ENCODE peak calls at places on chromosomes 7 and 10, in five cellular contexts. Y is H1, Z is A673, N is endothelial cell of umbilical vein, C is GM12878. F is an unnamed sample. For H3K4me1, the result is how much of the 10 kb centered on the place peaks cover.

GRCh38 chr7:34066968-34067367 is 161.6 kb downstream of the BMPER start:
- DNase-seq in Y (no peak), C (no peak), Z (peak), N (no peak), F (peak)

GRCh38 chr10:68957654-68958053 is 1.7 kb downstream of the DDX21 start:
- DNase-seq in N (peak), Z (peak), C (no peak), Y (no peak), F (no peak)

GRCh38 chr7:130881091-130881798 is 147.2 kb upstream of the KLF14 start:
- DNase-seq in N (no peak), Y (no peak), Z (peak), C (no peak), F (no peak)

GRCh38 chr7:157474685-157475084 is 137.9 kb downstream of the DNAJB6 start:
- DNase-seq in N (no peak), Y (peak), C (no peak), Z (peak), F (no peak)

GRCh38 chr7:92645531-92646061 is 55.4 kb upstream of the FAM133B start:
- DNase-seq in C (no peak), N (peak), Z (no peak), Y (no peak), F (peak)

GRCh38 chr7:77975672-77976480 is 177.3 kb downstream of the PHTF2 start:
- DNase-seq in Z (no peak), C (no peak), N (peak), Y (no peak), F (no peak)

GRCh38 chr7:107479303-107479702 is 9.4 kb downstream of the GPR22 start:
- DNase-seq in C (no peak), Z (no peak), N (no peak), Y (no peak), F (no peak)

GRCh38 chr10:47449979-47450378 is 33.9 kb downstream of the ANXA8 start:
- DNase-seq in C (no peak), Z (no peak), N (no peak), Y (no peak), F (no peak)

GRCh38 chr7:104805449-104806317 is 208.3 kb upstream of the KMT2E start:
- DNase-seq in Y (no peak), Z (no peak), C (no peak), N (no peak), F (no peak)

GRCh38 chr10:95793401-95794045 is 37.6 kb downstream of the ENTPD1 start:
- DNase-seq in Y (no peak), Z (no peak), N (no peak), C (peak), F (no peak)

GRCh38 chr7:112965506-112965905 is 121.1 kb downstream of the GPR85 start:
- DNase-seq in N (no peak), Z (no peak), C (no peak), Y (no peak), F (no peak)

GRCh38 chr10:117271427-117271826 is 30.5 kb downstream of the SLC18A2 start:
- DNase-seq in Z (no peak), Y (no peak), C (no peak), N (no peak), F (peak)

GRCh38 chr7:44283381-44284211 is 41.8 kb downstream of the CAMK2B start:
- DNase-seq in N (no peak), Z (no peak), C (no peak), Y (peak), F (no peak)

GRCh38 chr10:68301790-68302502 is 29.9 kb upstream of the HNRNPH3 start:
- DNase-seq in C (peak), N (peak), Z (peak), Y (no peak), F (peak)

GRCh38 chr10:60203993-60204618 is 185.6 kb downstream of the ANK3 start:
- DNase-seq in Y (no peak), Z (peak), N (peak), C (no peak), F (peak)

GRCh38 chr10:52083422-52083821 is 230.7 kb upstream of the DKK1 start:
- DNase-seq in C (no peak), Y (no peak), N (no peak), Z (no peak), F (no peak)

GRCh38 chr7:107891619-107892366 is 810 bp downstream of the DLD start:
- DNase-seq in C (no peak), N (peak), Y (no peak), Z (no peak), F (peak)

GRCh38 chr10:27742195-27742925 is 3.3 kb downstream of the MKX start:
- DNase-seq in C (peak), Y (peak), N (peak), Z (peak), F (peak)

GRCh38 chr10:27741173-27742091 is 4.2 kb downstream of the MKX start:
- DNase-seq in Z (no peak), C (no peak), N (no peak), Y (peak), F (no peak)

GRCh38 chr10:27744478-27745379 is 890 bp downstream of the MKX start:
- DNase-seq in C (no peak), Z (peak), Y (peak), N (peak), F (peak)

GRCh38 chr10:27743736-27744477 is 1.7 kb downstream of the MKX start:
- DNase-seq in Y (peak), C (no peak), N (no peak), Z (peak), F (peak)

DNA sequence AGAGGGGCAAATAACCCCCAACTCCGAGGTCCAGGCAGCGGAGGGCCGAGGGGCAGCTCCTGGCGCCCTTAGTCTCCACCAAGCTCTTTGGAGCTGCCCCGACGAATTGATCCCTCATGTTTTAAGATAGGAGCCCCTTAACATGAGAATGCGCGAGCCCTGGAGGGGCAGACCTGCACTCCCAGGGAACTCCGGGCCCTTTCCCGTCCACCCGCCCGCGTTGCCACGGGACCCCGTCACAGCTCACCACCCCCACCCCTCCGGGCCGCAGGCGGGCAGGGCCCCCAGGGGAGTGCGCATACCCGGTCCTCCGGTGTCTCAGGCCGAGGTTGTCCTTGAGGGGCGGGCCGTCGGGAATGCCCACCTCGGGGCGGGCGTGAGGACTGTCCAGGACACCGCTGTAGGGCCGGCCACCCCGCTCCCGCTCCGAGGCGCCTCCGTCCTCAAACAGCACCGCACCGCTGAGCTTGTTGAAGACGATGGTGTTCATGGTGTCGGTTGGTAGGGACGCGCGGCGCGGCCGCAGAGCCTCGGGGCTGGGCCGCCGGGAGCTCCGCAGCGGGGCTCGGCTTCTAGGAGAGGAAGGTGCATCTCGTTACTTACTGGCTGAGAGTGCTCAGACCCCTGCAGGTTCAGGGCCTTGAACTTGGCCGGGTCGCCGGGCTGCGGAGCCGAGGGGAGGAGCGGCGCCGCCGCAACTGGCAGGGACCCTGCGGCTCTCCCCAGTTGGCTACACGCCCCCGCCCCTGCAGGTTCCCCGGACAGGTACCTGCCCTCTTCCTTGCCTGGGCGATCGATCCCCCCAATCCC is 2.5 kb downstream of the MKX start:
- DNase-seq in Y (peak), C (no peak), N (peak), Z (peak), F (peak)
- TF ChIP-seq EZH2 in Y (peak), C (no peak), N (peak), Z (peak), F (no peak)

GRCh38 chr7:98288064-98288823 is 6.8 kb downstream of the BRI3 start:
- DNase-seq in Z (no peak), N (no peak), Y (no peak), C (no peak), F (peak)
- H3K4me1 ChIP-seq in Z (under half), N (under half), Y (under half), C (under half), F (half or more)

DNA sequence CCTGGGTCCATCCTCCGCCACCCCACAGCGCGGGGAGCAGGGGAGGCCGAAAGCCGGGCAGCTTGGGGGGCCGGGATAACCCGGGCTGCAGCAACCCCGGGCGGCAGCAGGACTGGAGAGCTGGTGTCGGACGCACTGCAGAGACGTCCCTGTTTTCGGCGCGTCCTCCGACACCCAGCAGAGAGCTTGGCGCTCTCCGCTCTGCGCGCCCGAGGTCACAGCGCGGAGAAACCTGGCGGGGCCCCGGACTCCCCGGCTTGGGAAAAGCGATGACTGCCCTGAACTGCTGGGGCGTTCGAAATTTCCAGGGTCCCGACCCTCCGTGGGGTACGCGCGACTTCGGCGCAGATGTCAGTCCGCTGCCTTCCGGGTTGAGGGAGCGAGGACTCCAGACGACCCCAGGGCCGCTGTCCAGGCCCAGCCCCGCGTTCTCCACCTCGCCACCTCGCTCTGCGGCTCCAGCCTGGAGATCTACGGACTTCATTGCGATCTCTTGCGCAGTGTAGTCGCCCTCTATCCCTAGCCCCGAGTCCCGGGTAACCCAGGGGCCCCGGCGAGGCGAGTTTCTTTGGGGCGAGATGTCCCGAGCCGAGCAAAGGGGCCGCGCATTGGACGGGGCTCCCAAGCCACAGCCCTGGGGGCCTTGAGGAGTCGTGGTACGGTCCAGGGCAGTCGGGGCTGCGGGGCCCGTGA is 617 bp upstream of the FOXI2 start:
- DNase-seq in Z (no peak), Y (peak), C (no peak), N (no peak), F (no peak)
- TF ChIP-seq EZH2 in Z (peak), Y (peak), C (no peak), N (peak), F (no peak)

GRCh38 chr10:78742730-78743615 is 325.8 kb upstream of the ZMIZ1 start:
- DNase-seq in Y (no peak), N (no peak), Z (no peak), C (no peak), F (no peak)

GRCh38 chr10:78742406-78742729 is 326.4 kb upstream of the ZMIZ1 start:
- DNase-seq in C (no peak), Y (no peak), Z (no peak), N (no peak), F (no peak)

GRCh38 chr10:78740976-78741375 is 327.8 kb upstream of the ZMIZ1 start:
- DNase-seq in C (no peak), Z (no peak), N (no peak), Y (no peak), F (no peak)

GRCh38 chr10:78739411-78740053 is 329.2 kb upstream of the ZMIZ1 start:
- DNase-seq in Z (no peak), C (no peak), N (no peak), Y (no peak), F (no peak)

GRCh38 chr10:78741541-78741940 is 327.2 kb upstream of the ZMIZ1 start:
- DNase-seq in C (no peak), Y (no peak), N (no peak), Z (no peak), F (no peak)
- H3K4me1 ChIP-seq in C (under half), Y (under half), N (under half), Z (under half), F (under half)

GRCh38 chr7:76281006-76281705 is 21.3 kb upstream of the HSPB1 start:
- DNase-seq in Z (no peak), C (no peak), N (no peak), Y (no peak), F (no peak)

GRCh38 chr7:76282344-76283253 is 19.9 kb upstream of the HSPB1 start:
- DNase-seq in Y (peak), C (no peak), Z (no peak), N (no peak), F (no peak)

GRCh38 chr7:76280408-76280807 is 22.1 kb upstream of the HSPB1 start:
- DNase-seq in C (no peak), N (no peak), Z (no peak), Y (no peak), F (no peak)

GRCh38 chr7:76283254-76284159 is 19.0 kb upstream of the HSPB1 start:
- DNase-seq in N (no peak), Z (no peak), Y (no peak), C (no peak), F (no peak)

DNA sequence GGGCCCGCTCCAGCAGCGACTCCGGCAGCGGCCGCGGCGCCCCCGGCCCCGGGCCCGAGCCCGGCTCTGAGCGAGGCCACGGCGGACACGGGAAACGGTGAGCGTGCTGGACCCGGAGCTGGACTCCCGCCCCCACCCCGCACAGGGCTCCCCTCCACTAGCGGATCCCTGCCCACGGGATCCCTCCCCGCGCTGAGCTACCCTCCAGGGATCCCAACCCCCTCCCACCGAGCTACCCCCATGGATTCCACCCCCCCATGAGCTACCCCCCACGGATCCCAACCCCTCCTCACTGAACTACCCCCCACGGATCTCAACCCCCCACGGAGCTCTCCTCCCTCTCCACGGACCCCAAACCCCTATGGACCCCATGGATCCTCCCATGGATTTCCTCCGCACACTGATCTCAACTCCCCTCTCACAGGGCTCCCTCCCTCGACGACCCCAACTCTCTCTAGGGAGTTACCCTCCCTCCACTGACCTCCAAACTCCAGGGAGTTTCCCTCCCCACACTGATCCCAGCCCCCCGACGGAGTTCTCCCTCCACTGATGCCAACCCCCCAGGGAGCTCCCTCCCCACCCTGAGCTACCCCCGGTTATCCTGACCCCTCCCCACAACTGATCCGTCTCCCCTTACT is 20.6 kb upstream of the HSPB1 start:
- DNase-seq in N (no peak), C (no peak), Z (no peak), Y (no peak), F (no peak)
- TF ChIP-seq EZH2 in N (no peak), C (no peak), Z (no peak), Y (no peak), F (peak)

DNA sequence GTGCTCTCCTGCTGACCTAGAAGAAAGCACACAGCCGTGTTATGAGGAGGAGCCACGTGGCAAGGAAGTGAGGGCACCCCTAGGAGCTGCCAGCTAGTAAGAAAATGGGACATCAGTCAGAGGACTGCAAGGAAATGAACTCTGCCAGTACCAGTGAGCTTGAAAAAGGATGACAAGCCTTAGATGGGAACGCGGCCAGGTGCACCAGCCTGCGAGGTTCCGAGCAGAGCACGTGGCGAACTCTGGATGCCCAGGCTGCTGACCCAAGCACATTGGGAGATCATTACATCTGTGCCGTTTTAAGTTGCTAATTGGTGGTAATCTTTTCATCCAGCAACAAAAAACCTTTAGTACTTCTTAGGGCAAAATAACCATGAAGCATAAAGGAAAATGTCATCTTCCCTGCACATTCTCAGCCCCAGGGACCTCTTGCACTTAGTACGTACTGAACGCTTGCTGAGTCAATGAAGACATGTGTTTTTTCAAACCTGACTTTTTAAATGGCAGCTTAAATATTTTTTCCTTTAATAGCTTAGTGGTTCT is 69.4 kb downstream of the AMZ1 start:
- DNase-seq in Z (no peak), N (no peak), C (no peak), Y (peak), F (peak)
- H3K4me1 ChIP-seq in Z (under half), N (under half), C (under half), Y (under half), F (under half)

GRCh38 chr10:123147635-123148413 is at the start of gene HMX2:
- DNase-seq in C (no peak), N (no peak), Y (peak), Z (no peak), F (peak)

GRCh38 chr10:123148414-123149161 is 652 bp downstream of the HMX2 start:
- DNase-seq in C (no peak), Y (peak), Z (no peak), N (no peak), F (peak)

GRCh38 chr10:123149568-123150228 is 1.8 kb downstream of the HMX2 start:
- DNase-seq in C (no peak), N (peak), Y (peak), Z (no peak), F (peak)

GRCh38 chr10:123150229-123150985 is 2.5 kb downstream of the HMX2 start:
- DNase-seq in Z (no peak), C (no peak), N (no peak), Y (no peak), F (no peak)

GRCh38 chr10:123149162-123149567 is 1.2 kb downstream of the HMX2 start:
- DNase-seq in Z (no peak), Y (no peak), C (no peak), N (no peak), F (no peak)
- TF ChIP-seq EZH2 in Z (no peak), Y (peak), C (no peak), N (peak), F (peak)

GRCh38 chr7:37360469-37360868 is 88.2 kb downstream of the ELMO1 start:
- DNase-seq in C (no peak), Z (no peak), N (no peak), Y (no peak), F (no peak)
- H3K4me1 ChIP-seq in C (under half), Z (under half), N (under half), Y (under half), F (under half)

F was measured in mammary epithelial cell.